ENCODE peak calls at places on chromosomes 16 and 17, in ten cellular contexts. S, O, K, T, X, R, I, Y, U and E are unnamed samples.

GRCh38 chr17:38579934-38580333 is 25.8 kb downstream of the SRCIN1 start:
- DNase-seq in S (no peak), O (no peak), K (no peak), T (no peak), X (no peak), R (peak), I (no peak), Y (peak), U (no peak), E (peak)

GRCh38 chr16:56336071-56336688 is 89.2 kb downstream of the AMFR start:
- DNase-seq in S (no peak), O (peak), K (no peak), T (no peak), X (no peak), R (no peak), I (no peak), Y (no peak), U (no peak), E (no peak)

GRCh38 chr16:79267781-79268180 is 332.8 kb downstream of the MAF start:
- DNase-seq in S (no peak), O (no peak), K (no peak), T (no peak), X (no peak), R (no peak), I (no peak), Y (no peak), U (no peak), E (no peak)

GRCh38 chr16:15946257-15947044 is 3.0 kb upstream of the ABCC1 start:
- DNase-seq in S (no peak), O (no peak), K (no peak), T (no peak), X (peak), R (no peak), I (no peak), Y (no peak), U (no peak), E (peak)

GRCh38 chr16:85935957-85936760 is 37.2 kb downstream of the IRF8 start:
- DNase-seq in S (no peak), O (no peak), K (peak), T (no peak), X (peak), R (no peak), I (no peak), Y (no peak), U (no peak), E (no peak)

GRCh38 chr17:36475346-36475970 is 11.0 kb upstream of the ZNHIT3 start:
- DNase-seq in S (no peak), O (peak), K (no peak), T (no peak), X (no peak), R (no peak), I (no peak), Y (no peak), U (no peak), E (no peak)

GRCh38 chr17:29613371-29613837 is 9.3 kb downstream of the CORO6 start:
- DNase-seq in S (peak), O (peak), K (peak), T (peak), X (peak), R (peak), I (peak), Y (peak), U (peak), E (no peak)

GRCh38 chr17:38627957-38628356 is 22.2 kb upstream of the SRCIN1 start:
- DNase-seq in S (no peak), O (peak), K (no peak), T (no peak), X (peak), R (no peak), I (no peak), Y (no peak), U (no peak), E (no peak)

GRCh38 chr17:50173335-50173941 is 7.6 kb downstream of the SGCA start:
- DNase-seq in S (no peak), O (no peak), K (no peak), T (no peak), X (no peak), R (no peak), I (no peak), Y (no peak), U (no peak), E (no peak)

GRCh38 chr17:68832140-68832871 is 122.9 kb downstream of the ABCA8 start:
- DNase-seq in S (no peak), O (no peak), K (no peak), T (peak), X (no peak), R (no peak), I (no peak), Y (no peak), U (peak), E (no peak)

GRCh38 chr16:50466170-50466569 is 82.0 kb upstream of the NKD1 start:
- DNase-seq in S (no peak), O (no peak), K (no peak), T (no peak), X (no peak), R (no peak), I (no peak), Y (no peak), U (no peak), E (no peak)

GRCh38 chr17:45440161-45440859 is 7.6 kb upstream of the ARHGAP27 start:
- DNase-seq in S (no peak), O (no peak), K (peak), T (no peak), X (peak), R (peak), I (no peak), Y (no peak), U (no peak), E (peak)

GRCh38 chr17:50210249-50211225 is 9.1 kb upstream of the COL1A1 start:
- DNase-seq in S (peak), O (no peak), K (no peak), T (no peak), X (no peak), R (peak), I (no peak), Y (no peak), U (peak), E (peak)

GRCh38 chr16:3997231-3997841 is 116.8 kb upstream of the CREBBP start:
- DNase-seq in S (no peak), O (no peak), K (no peak), T (no peak), X (no peak), R (no peak), I (no peak), Y (no peak), U (no peak), E (no peak)

GRCh38 chr16:75062135-75062943 is 54.2 kb downstream of the LDHD start:
- DNase-seq in S (no peak), O (peak), K (no peak), T (no peak), X (no peak), R (no peak), I (peak), Y (no peak), U (no peak), E (no peak)

GRCh38 chr16:85978291-85978775 is 79.4 kb downstream of the IRF8 start:
- DNase-seq in S (no peak), O (no peak), K (no peak), T (no peak), X (no peak), R (no peak), I (no peak), Y (no peak), U (no peak), E (no peak)

GRCh38 chr17:48577330-48577945 is 712 bp downstream of the HOXB4 start:
- DNase-seq in S (no peak), O (no peak), K (no peak), T (no peak), X (no peak), R (no peak), I (no peak), Y (no peak), U (peak), E (no peak)

GRCh38 chr16:57315401-57315800 is 30.9 kb upstream of the PLLP start:
- DNase-seq in S (no peak), O (no peak), K (no peak), T (no peak), X (peak), R (no peak), I (no peak), Y (no peak), U (no peak), E (no peak)

GRCh38 chr17:49851387-49852291 is 3.8 kb upstream of the TAC4 start:
- DNase-seq in S (no peak), O (peak), K (peak), T (peak), X (peak), R (peak), I (peak), Y (peak), U (peak), E (peak)

GRCh38 chr17:80414803-80415625 is at the start of gene ENDOV:
- DNase-seq in S (peak), O (peak), K (peak), T (peak), X (peak), R (peak), I (peak), Y (peak), U (peak), E (peak)

GRCh38 chr17:82648761-82649474 is 674 bp upstream of the WDR45B start:
- DNase-seq in S (no peak), O (peak), K (no peak), T (peak), X (peak), R (peak), I (peak), Y (peak), U (peak), E (no peak)

GRCh38 chr17:17300624-17301568 is 2.3 kb upstream of the NT5M start:
- DNase-seq in S (no peak), O (no peak), K (peak), T (peak), X (peak), R (peak), I (no peak), Y (peak), U (peak), E (peak)

GRCh38 chr16:16021988-16022682 is 72.7 kb downstream of the ABCC1 start:
- DNase-seq in S (peak), O (peak), K (no peak), T (peak), X (peak), R (no peak), I (peak), Y (no peak), U (peak), E (peak)

GRCh38 chr17:46837521-46837920 is 13.9 kb upstream of the WNT9B start:
- DNase-seq in S (no peak), O (no peak), K (no peak), T (no peak), X (no peak), R (no peak), I (no peak), Y (no peak), U (no peak), E (no peak)

GRCh38 chr16:6125483-6126259 is 1028.1 kb upstream of the EEF2KMT start:
- DNase-seq in S (no peak), O (no peak), K (no peak), T (no peak), X (no peak), R (no peak), I (no peak), Y (no peak), U (no peak), E (no peak)

GRCh38 chr17:39794249-39794970 is 56.7 kb downstream of the GRB7 start:
- DNase-seq in S (no peak), O (no peak), K (peak), T (no peak), X (peak), R (no peak), I (no peak), Y (no peak), U (no peak), E (peak)

GRCh38 chr17:74024871-74025531 is 178.5 kb upstream of the RPL38 start:
- DNase-seq in S (no peak), O (no peak), K (no peak), T (no peak), X (no peak), R (no peak), I (no peak), Y (no peak), U (no peak), E (no peak)

GRCh38 chr17:16442141-16442540 is 26.8 kb downstream of the TRPV2 start:
- DNase-seq in S (no peak), O (no peak), K (no peak), T (no peak), X (no peak), R (no peak), I (no peak), Y (no peak), U (no peak), E (no peak)

GRCh38 chr17:50290074-50290702 is 15.9 kb downstream of the TMEM92 start:
- DNase-seq in S (peak), O (no peak), K (peak), T (peak), X (no peak), R (no peak), I (peak), Y (no peak), U (peak), E (peak)

GRCh38 chr17:72429066-72429638 is 308.3 kb downstream of the SOX9 start:
- DNase-seq in S (no peak), O (no peak), K (no peak), T (no peak), X (no peak), R (no peak), I (no peak), Y (no peak), U (peak), E (no peak)

GRCh38 chr16:77551352-77551751 is 116.5 kb upstream of the ADAMTS18 start:
- DNase-seq in S (no peak), O (no peak), K (no peak), T (no peak), X (no peak), R (no peak), I (no peak), Y (no peak), U (no peak), E (no peak)

GRCh38 chr16:88479795-88480760 is 27.0 kb downstream of the ZFPM1 start:
- DNase-seq in S (no peak), O (no peak), K (peak), T (no peak), X (peak), R (no peak), I (no peak), Y (no peak), U (no peak), E (no peak)

GRCh38 chr17:64084086-64084939 is 45.6 kb downstream of the ERN1 start:
- DNase-seq in S (no peak), O (no peak), K (no peak), T (no peak), X (no peak), R (peak), I (no peak), Y (no peak), U (peak), E (peak)

GRCh38 chr17:9299695-9300094 is 275.9 kb downstream of the STX8 start:
- DNase-seq in S (no peak), O (no peak), K (no peak), T (no peak), X (no peak), R (no peak), I (no peak), Y (no peak), U (no peak), E (no peak)

GRCh38 chr17:28252436-28252835 is 66.6 kb upstream of the TMEM97 start:
- DNase-seq in S (no peak), O (no peak), K (no peak), T (no peak), X (no peak), R (no peak), I (no peak), Y (no peak), U (no peak), E (no peak)

GRCh38 chr17:39951924-39952664 is 10.7 kb upstream of the GSDMA start:
- DNase-seq in S (no peak), O (no peak), K (no peak), T (no peak), X (peak), R (no peak), I (no peak), Y (no peak), U (peak), E (no peak)

GRCh38 chr16:46830417-46830901 is 521 bp downstream of the C16orf87 start:
- DNase-seq in S (no peak), O (peak), K (peak), T (no peak), X (peak), R (peak), I (no peak), Y (peak), U (peak), E (no peak)

GRCh38 chr17:14756469-14756868 is 455.6 kb downstream of the HS3ST3B1 start:
- DNase-seq in S (no peak), O (peak), K (no peak), T (no peak), X (no peak), R (no peak), I (no peak), Y (no peak), U (no peak), E (no peak)

GRCh38 chr17:31378638-31379037 is 12.8 kb upstream of the RAB11FIP4 start:
- DNase-seq in S (no peak), O (no peak), K (no peak), T (no peak), X (no peak), R (no peak), I (no peak), Y (no peak), U (no peak), E (no peak)
- TF ChIP-seq CTCF in S (no peak), O (no peak), K (no peak), T (no peak), X (no peak), R (no peak), I (no peak), Y (no peak), U (no peak), E (no peak)

GRCh38 chr17:63023049-63023448 is 57.0 kb downstream of the TANC2 start:
- DNase-seq in S (no peak), O (no peak), K (no peak), T (no peak), X (no peak), R (no peak), I (no peak), Y (no peak), U (no peak), E (no peak)
- TF ChIP-seq CTCF in S (no peak), O (no peak), K (no peak), T (no peak), X (no peak), R (no peak), I (no peak), Y (no peak), U (no peak), E (no peak)

GRCh38 chr16:87201777-87202176 is 115.4 kb downstream of the C16orf95 start:
- DNase-seq in S (no peak), O (no peak), K (no peak), T (no peak), X (no peak), R (no peak), I (no peak), Y (no peak), U (no peak), E (no peak)
- TF ChIP-seq CTCF in S (no peak), O (no peak), K (no peak), T (no peak), X (no peak), R (no peak), I (no peak), Y (no peak), U (no peak), E (no peak)

GRCh38 chr16:1216296-1216619 is 8.8 kb downstream of the TPSG1 start:
- DNase-seq in S (no peak), O (no peak), K (no peak), T (no peak), X (no peak), R (no peak), I (no peak), Y (no peak), U (no peak), E (peak)
- TF ChIP-seq CTCF in S (no peak), O (no peak), K (no peak), T (no peak), X (no peak), R (no peak), I (no peak), Y (no peak), U (no peak), E (no peak)

GRCh38 chr17:58207451-58207850 is 11.6 kb downstream of the MKS1 start:
- DNase-seq in S (no peak), O (no peak), K (no peak), T (no peak), X (no peak), R (no peak), I (no peak), Y (no peak), U (no peak), E (no peak)

GRCh38 chr17:58205936-58206335 is 13.1 kb downstream of the MKS1 start:
- DNase-seq in S (no peak), O (no peak), K (no peak), T (no peak), X (no peak), R (no peak), I (no peak), Y (no peak), U (no peak), E (no peak)

GRCh38 chr17:58204796-58205195 is 12.3 kb downstream of the EPX start:
- DNase-seq in S (no peak), O (no peak), K (no peak), T (no peak), X (no peak), R (no peak), I (no peak), Y (no peak), U (no peak), E (no peak)

GRCh38 chr17:58200024-58200633 is 7.6 kb downstream of the EPX start:
- DNase-seq in S (no peak), O (peak), K (peak), T (no peak), X (peak), R (peak), I (peak), Y (peak), U (peak), E (peak)

GRCh38 chr17:58202859-58203258 is 10.3 kb downstream of the EPX start:
- DNase-seq in S (no peak), O (no peak), K (no peak), T (no peak), X (no peak), R (no peak), I (no peak), Y (no peak), U (no peak), E (no peak)
- TF ChIP-seq CTCF in S (no peak), O (no peak), K (no peak), T (no peak), X (no peak), R (no peak), I (no peak), Y (no peak), U (no peak), E (no peak)

DNA sequence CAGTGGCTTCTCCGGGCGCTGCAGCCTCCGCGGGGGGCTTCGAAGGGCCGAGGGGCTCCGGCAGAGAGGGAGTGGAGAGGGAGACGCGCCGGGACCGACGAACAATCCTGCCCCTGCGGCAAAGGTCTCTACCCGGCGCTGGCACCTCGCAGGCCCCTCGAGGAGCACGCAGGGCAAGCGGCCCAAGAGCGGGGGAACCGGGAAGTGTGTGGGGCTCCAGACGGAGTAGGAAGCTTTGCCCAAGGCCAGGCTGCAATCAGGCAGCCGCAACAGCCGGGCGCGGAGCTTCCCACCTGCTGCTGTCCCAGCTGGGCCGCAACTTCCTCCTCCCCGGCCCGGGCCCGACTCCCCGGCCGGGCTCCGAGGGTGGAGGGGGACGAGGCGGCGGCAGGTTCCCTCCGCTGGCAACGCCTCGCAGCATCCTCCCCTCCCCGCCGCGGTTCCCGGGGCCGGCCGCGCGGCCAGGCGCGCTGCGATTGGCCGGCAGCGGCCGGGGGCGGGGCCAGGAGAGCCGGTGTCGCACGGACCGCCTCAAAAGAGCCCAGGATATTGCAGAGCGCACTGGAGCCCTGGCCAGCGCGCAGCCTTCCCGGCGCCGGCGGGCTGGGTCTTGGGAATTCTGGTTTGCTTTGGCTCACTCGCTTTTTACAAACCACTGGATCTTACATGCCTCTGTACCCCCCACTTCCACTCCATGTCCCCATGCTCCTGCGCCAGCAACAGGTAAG is at the start of gene KCNJ2:
- DNase-seq in S (peak), O (peak), K (peak), T (peak), X (peak), R (peak), I (peak), Y (peak), U (peak), E (peak)
- TF ChIP-seq CTCF in S (no peak), O (no peak), K (no peak), T (no peak), X (no peak), R (no peak), I (no peak), Y (no peak), U (no peak), E (no peak)